ENCODE peak calls at places on chromosome 22, in eight cellular contexts. One of them, this sample, is unnamed.

GRCh38 chr22:36017661-36018091 is 10.9 kb downstream of the RBFOX2 start:
- DNase-seq in HFFc6: no peak
- DNase-seq in PC-9: no peak
- DNase-seq in SW 1271: no peak
- DNase-seq in left cardiac atrium: no peak
- DNase-seq in aorta: no peak
- DNase-seq in M059J: no peak
- DNase-seq in activated CD4-positive, alpha-beta T cell treated with anti-CD3 and anti-CD28 coated beads for 48 hours: no peak
- DNase-seq in this sample: no peak

GRCh38 chr22:49544286-49544685 is 283.4 kb downstream of the BRD1 start:
- DNase-seq in activated CD4-positive, alpha-beta T cell treated with anti-CD3 and anti-CD28 coated beads for 48 hours: no peak
- DNase-seq in SW 1271: no peak
- DNase-seq in left cardiac atrium: no peak
- DNase-seq in M059J: no peak
- DNase-seq in HFFc6: no peak
- DNase-seq in PC-9: no peak
- DNase-seq in aorta: no peak
- DNase-seq in this sample: no peak

GRCh38 chr22:47553436-47553835 is 791.0 kb downstream of the TBC1D22A start:
- DNase-seq in SW 1271: no peak
- DNase-seq in activated CD4-positive, alpha-beta T cell treated with anti-CD3 and anti-CD28 coated beads for 48 hours: no peak
- DNase-seq in PC-9: no peak
- DNase-seq in aorta: no peak
- DNase-seq in left cardiac atrium: no peak
- DNase-seq in HFFc6: no peak
- DNase-seq in M059J: no peak
- DNase-seq in this sample: no peak

GRCh38 chr22:27791494-27792241 is 9.9 kb downstream of the MN1 start:
- DNase-seq in M059J: no peak
- DNase-seq in SW 1271: no peak
- DNase-seq in aorta: no peak
- DNase-seq in PC-9: no peak
- DNase-seq in left cardiac atrium: no peak
- DNase-seq in activated CD4-positive, alpha-beta T cell treated with anti-CD3 and anti-CD28 coated beads for 48 hours: no peak
- DNase-seq in HFFc6: no peak
- DNase-seq in this sample: no peak

GRCh38 chr22:48954781-48955311 is 872.8 kb downstream of the BRD1 start:
- DNase-seq in HFFc6: no peak
- DNase-seq in aorta: no peak
- DNase-seq in activated CD4-positive, alpha-beta T cell treated with anti-CD3 and anti-CD28 coated beads for 48 hours: no peak
- DNase-seq in M059J: no peak
- DNase-seq in SW 1271: no peak
- DNase-seq in PC-9: no peak
- DNase-seq in left cardiac atrium: no peak
- DNase-seq in this sample: peak

GRCh38 chr22:42692239-42693054 is 28.2 kb downstream of the A4GALT start:
- DNase-seq in M059J: no peak
- DNase-seq in aorta: no peak
- DNase-seq in SW 1271: no peak
- DNase-seq in activated CD4-positive, alpha-beta T cell treated with anti-CD3 and anti-CD28 coated beads for 48 hours: no peak
- DNase-seq in HFFc6: no peak
- DNase-seq in PC-9: no peak
- DNase-seq in left cardiac atrium: no peak
- DNase-seq in this sample: no peak

GRCh38 chr22:35131423-35132050 is 65.6 kb downstream of the ISX start:
- DNase-seq in PC-9: no peak
- DNase-seq in left cardiac atrium: no peak
- DNase-seq in SW 1271: no peak
- DNase-seq in aorta: no peak
- DNase-seq in activated CD4-positive, alpha-beta T cell treated with anti-CD3 and anti-CD28 coated beads for 48 hours: no peak
- DNase-seq in HFFc6: no peak
- DNase-seq in M059J: no peak
- DNase-seq in this sample: no peak

GRCh38 chr22:35192121-35192918 is 65.0 kb upstream of the HMGXB4 start:
- DNase-seq in activated CD4-positive, alpha-beta T cell treated with anti-CD3 and anti-CD28 coated beads for 48 hours: no peak
- DNase-seq in PC-9: no peak
- DNase-seq in HFFc6: no peak
- DNase-seq in aorta: no peak
- DNase-seq in left cardiac atrium: no peak
- DNase-seq in M059J: peak
- DNase-seq in SW 1271: no peak
- DNase-seq in this sample: no peak

GRCh38 chr22:24224468-24224867 is 20.4 kb downstream of the GGT5 start:
- DNase-seq in PC-9: no peak
- DNase-seq in activated CD4-positive, alpha-beta T cell treated with anti-CD3 and anti-CD28 coated beads for 48 hours: no peak
- DNase-seq in aorta: no peak
- DNase-seq in M059J: no peak
- DNase-seq in HFFc6: no peak
- DNase-seq in left cardiac atrium: no peak
- DNase-seq in SW 1271: no peak
- DNase-seq in this sample: no peak

GRCh38 chr22:48700180-48700565 is 1127.5 kb downstream of the BRD1 start:
- DNase-seq in activated CD4-positive, alpha-beta T cell treated with anti-CD3 and anti-CD28 coated beads for 48 hours: no peak
- DNase-seq in SW 1271: no peak
- DNase-seq in aorta: no peak
- DNase-seq in left cardiac atrium: no peak
- DNase-seq in HFFc6: no peak
- DNase-seq in M059J: no peak
- DNase-seq in PC-9: no peak
- DNase-seq in this sample: peak